ENCODE peak calls at places on chromosomes 1 and 21, in five cellular contexts. J is left ventricle myocardium inferior, K is stomach, X is esophagus muscularis mucosa, Y is body of pancreas. L is an unnamed sample.

GRCh38 chr1:166128195-166128594 is 38.6 kb downstream of the FAM78B start:
- DNase-seq in J (no peak), K (no peak), X (no peak), Y (no peak), L (no peak)

GRCh38 chr1:4961935-4962645 is 307.7 kb downstream of the AJAP1 start:
- DNase-seq in J (no peak), K (no peak), X (no peak), Y (no peak), L (no peak)

GRCh38 chr1:86848654-86849053 is 65.3 kb downstream of the SELENOF start:
- DNase-seq in J (no peak), K (no peak), X (no peak), Y (no peak), L (no peak)

GRCh38 chr21:15422761-15423160 is 307.0 kb upstream of the USP25 start:
- DNase-seq in J (no peak), K (no peak), X (no peak), Y (no peak), L (no peak)

GRCh38 chr1:184223216-184223615 is 163.6 kb upstream of the C1orf21 start:
- DNase-seq in J (no peak), K (no peak), X (no peak), Y (no peak), L (no peak)

GRCh38 chr21:15772654-15773053 is 42.9 kb downstream of the USP25 start:
- DNase-seq in J (no peak), K (no peak), X (no peak), Y (no peak), L (no peak)

GRCh38 chr1:109385417-109385816 is 12.3 kb downstream of the SORT1 start:
- DNase-seq in J (peak; percentile 32), K (no peak), X (no peak), Y (peak; percentile 47), L (no peak)

GRCh38 chr1:203573730-203574129 is 52.9 kb upstream of the ATP2B4 start:
- DNase-seq in J (no peak), K (no peak), X (no peak), Y (no peak), L (no peak)

GRCh38 chr21:34351786-34352241 is 12.0 kb upstream of the KCNE2 start:
- DNase-seq in J (peak; percentile 31), K (peak; percentile 61), X (no peak), Y (peak; percentile 45), L (no peak)

GRCh38 chr1:9653783-9654517 is 2.4 kb downstream of the PIK3CD start:
- DNase-seq in J (no peak), K (no peak), X (no peak), Y (no peak), L (no peak)

GRCh38 chr1:42844592-42845140 is 1.7 kb upstream of the ZNF691 start:
- DNase-seq in J (no peak), K (no peak), X (no peak), Y (no peak), L (no peak)

GRCh38 chr1:56676571-56677035 is 31.5 kb downstream of the PRKAA2 start:
- DNase-seq in J (no peak), K (no peak), X (no peak), Y (no peak), L (no peak)

GRCh38 chr1:246537887-246538286 is 28.2 kb downstream of the TFB2M start:
- DNase-seq in J (no peak), K (peak; percentile 62), X (no peak), Y (no peak), L (no peak)

GRCh38 chr1:181469829-181470228 is 13.5 kb upstream of the CACNA1E start:
- DNase-seq in J (no peak), K (no peak), X (no peak), Y (no peak), L (no peak)

GRCh38 chr1:236325567-236325966 is 43.8 kb upstream of the ERO1B start:
- DNase-seq in J (no peak), K (no peak), X (no peak), Y (no peak), L (no peak)

GRCh38 chr1:115531806-115532359 is 109.9 kb upstream of the VANGL1 start:
- DNase-seq in J (no peak), K (no peak), X (no peak), Y (no peak), L (no peak)

GRCh38 chr1:160767417-160768294 is 28.3 kb upstream of the LY9 start:
- DNase-seq in J (no peak), K (no peak), X (no peak), Y (no peak), L (no peak)

GRCh38 chr1:203287109-203287893 is 18.0 kb upstream of the BTG2 start:
- DNase-seq in J (peak; percentile 55), K (peak; percentile 58), X (no peak), Y (peak; percentile 49), L (peak; percentile 78)

GRCh38 chr1:183896466-183897026 is 91.6 kb downstream of the RGL1 start:
- DNase-seq in J (no peak), K (no peak), X (peak; percentile 50), Y (no peak), L (no peak)

GRCh38 chr1:39189592-39190041 is 14.9 kb upstream of the MACF1 start:
- DNase-seq in J (no peak), K (no peak), X (no peak), Y (no peak), L (no peak)

GRCh38 chr1:154975409-154976205 is 1.1 kb downstream of the CKS1B start:
- DNase-seq in J (peak; percentile 51), K (peak; percentile 55), X (no peak), Y (peak; percentile 50), L (peak; percentile 69)

GRCh38 chr1:232503497-232503896 is 126.4 kb downstream of the SIPA1L2 start:
- DNase-seq in J (no peak), K (no peak), X (no peak), Y (no peak), L (no peak)

GRCh38 chr1:156487862-156488261 is 12.7 kb downstream of the MEF2D start:
- DNase-seq in J (no peak), K (no peak), X (no peak), Y (no peak), L (no peak)
- H3K4me1 ChIP-seq in J (peaks cover 100% of the 10 kb centered on the region), K (peaks cover 69% of the 10 kb centered on the region), X (peaks cover 100% of the 10 kb centered on the region), Y (peaks cover 70% of the 10 kb centered on the region), L (peaks cover 61% of the 10 kb centered on the region)

GRCh38 chr21:27498025-27498424 is 531.1 kb upstream of the ADAMTS5 start:
- DNase-seq in J (no peak), K (no peak), X (no peak), Y (no peak), L (no peak)
- H3K9me3 ChIP-seq in J (no peaks in the 10 kb centered on the region), K (no peaks in the 10 kb centered on the region), X (no peaks in the 10 kb centered on the region), Y (no peaks in the 10 kb centered on the region), L (no peaks in the 10 kb centered on the region)

DNA sequence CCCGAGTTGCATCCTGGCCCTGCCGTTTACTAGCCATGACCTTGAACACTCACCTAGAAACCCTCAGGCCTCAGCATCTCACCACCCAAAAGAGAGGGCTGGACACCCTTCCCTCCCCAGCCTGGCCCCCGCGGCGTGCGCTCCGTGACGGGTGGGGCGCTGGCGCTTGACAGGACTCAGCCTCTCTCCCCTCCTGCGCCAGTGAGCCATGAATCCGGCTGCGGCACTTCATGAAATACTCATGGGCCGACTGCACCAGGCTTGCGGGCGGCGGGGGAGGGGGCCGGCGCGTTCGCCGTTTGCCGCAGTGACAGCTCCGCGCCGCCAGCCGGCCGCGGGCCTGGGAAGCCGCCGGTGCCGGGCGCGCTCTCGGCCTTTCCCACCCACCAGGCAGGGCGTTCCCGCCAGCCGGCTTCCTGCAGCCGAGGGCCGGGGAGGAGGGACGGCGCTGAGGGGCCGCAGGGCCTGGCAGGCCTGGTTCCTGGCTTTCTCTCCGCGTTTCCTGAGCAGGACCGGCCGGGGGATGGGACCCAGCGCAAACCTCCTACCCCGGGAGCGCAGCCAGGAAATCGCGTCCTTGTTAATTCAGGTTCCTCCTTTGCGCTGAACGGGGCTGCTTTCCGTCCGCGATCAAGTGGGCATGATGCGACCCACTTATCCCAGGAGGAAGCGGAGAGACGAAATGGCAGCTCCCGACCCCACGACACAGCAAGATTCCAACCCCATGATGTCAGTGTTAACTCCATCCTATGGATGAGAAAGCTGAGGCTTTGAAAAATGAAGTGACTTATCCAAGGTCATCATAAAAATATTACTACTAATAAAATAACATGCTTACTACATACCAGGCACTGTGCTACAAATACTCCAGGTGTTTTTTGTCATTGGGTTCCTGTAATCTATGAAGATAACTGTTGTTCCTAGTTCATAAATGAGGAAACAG is 9.1 kb upstream of the LUZP1 start:
- DNase-seq in J (peak; percentile 88), K (peak; percentile 64), X (peak; percentile 94), Y (peak; percentile 57), L (peak; percentile 72)
- H3K27ac ChIP-seq in J (peak overlapping the region; percentile 97), K (peak overlapping the region; percentile 83), X (peak overlapping the region; percentile 92), Y (peak overlapping the region; percentile 47), L (peak overlapping the region; percentile 93)

DNA sequence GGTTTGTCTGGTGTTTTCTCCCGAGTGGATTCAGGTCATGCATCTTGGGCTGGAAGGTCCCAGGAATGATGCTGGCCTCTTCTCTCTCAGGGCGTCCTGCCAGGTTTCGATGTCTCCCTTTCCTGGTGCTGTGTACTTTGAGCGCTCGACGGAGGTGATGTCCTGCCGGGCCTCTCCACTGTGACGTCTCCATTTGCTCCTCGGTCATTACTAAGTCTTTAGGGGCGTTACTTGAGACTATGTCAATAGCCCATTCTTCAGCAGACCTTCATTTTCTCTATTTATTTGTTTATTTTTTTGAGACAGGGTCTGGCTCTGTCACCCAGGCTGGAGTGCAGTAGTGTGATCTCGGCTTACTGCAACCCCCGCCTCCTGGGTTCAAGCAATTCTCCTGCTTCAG is 37.2 kb upstream of the TNFRSF1B start:
- DNase-seq in J (no peak), K (no peak), X (no peak), Y (no peak), L (no peak)
- H3K4me1 ChIP-seq in J (peaks cover 30% of the 10 kb centered on the region), K (peaks cover 7% of the 10 kb centered on the region), X (peaks cover 20% of the 10 kb centered on the region), Y (no peaks in the 10 kb centered on the region), L (peaks cover 3% of the 10 kb centered on the region)

GRCh38 chr1:227666286-227666685 is 68.8 kb downstream of the JMJD4 start:
- DNase-seq in J (no peak), K (no peak), X (no peak), Y (no peak), L (no peak)

GRCh38 chr1:227662933-227663332 is 72.2 kb downstream of the JMJD4 start:
- DNase-seq in J (no peak), K (no peak), X (no peak), Y (no peak), L (no peak)

GRCh38 chr1:227661495-227661894 is 73.6 kb downstream of the JMJD4 start:
- DNase-seq in J (no peak), K (no peak), X (no peak), Y (no peak), L (no peak)
- H3K9me3 ChIP-seq in J (peaks cover 100% of the 10 kb centered on the region), K (peaks cover 98% of the 10 kb centered on the region), X (peaks cover 100% of the 10 kb centered on the region), Y (no peaks in the 10 kb centered on the region), L (peaks cover 65% of the 10 kb centered on the region)

L was measured in lung.